ENCODE peak calls at places on chromosomes 16 and 17, in four cellular contexts. One of them, this sample, is unnamed.

GRCh38 chr16:23155445-23156049 is 6.3 kb upstream of the USP31 start:
- DNase-seq in HepG2: no peak
- DNase-seq in K562: no peak
- DNase-seq in GM12878: no peak
- DNase-seq in this sample: peak

GRCh38 chr17:31492880-31493655 is 101.6 kb downstream of the RAB11FIP4 start:
- DNase-seq in HepG2: no peak
- DNase-seq in K562: peak
- DNase-seq in GM12878: peak
- DNase-seq in this sample: no peak

GRCh38 chr16:19837331-19837943 is 47.2 kb downstream of the GPRC5B start:
- DNase-seq in HepG2: no peak
- DNase-seq in K562: no peak
- DNase-seq in GM12878: no peak
- DNase-seq in this sample: no peak

GRCh38 chr16:31435341-31436220 is 7.0 kb downstream of the ZNF843 start:
- DNase-seq in HepG2: no peak
- DNase-seq in K562: no peak
- DNase-seq in GM12878: no peak
- DNase-seq in this sample: no peak

GRCh38 chr17:44202756-44203155 is 3.1 kb upstream of the ATXN7L3 start:
- DNase-seq in HepG2: no peak
- DNase-seq in K562: no peak
- DNase-seq in GM12878: no peak
- DNase-seq in this sample: no peak

GRCh38 chr16:49625311-49626035 is 230.4 kb downstream of the ZNF423 start:
- DNase-seq in HepG2: no peak
- DNase-seq in K562: no peak
- DNase-seq in GM12878: no peak
- DNase-seq in this sample: no peak

GRCh38 chr17:78995761-78996451 is 13.7 kb downstream of the CANT1 start:
- DNase-seq in HepG2: no peak
- DNase-seq in K562: no peak
- DNase-seq in GM12878: no peak
- DNase-seq in this sample: no peak

GRCh38 chr17:40909755-40910154 is 24.7 kb upstream of the KRT20 start:
- DNase-seq in HepG2: peak
- DNase-seq in K562: no peak
- DNase-seq in GM12878: no peak
- DNase-seq in this sample: no peak

GRCh38 chr17:65394811-65395472 is 166.5 kb downstream of the AXIN2 start:
- DNase-seq in HepG2: no peak
- DNase-seq in K562: no peak
- DNase-seq in GM12878: no peak
- DNase-seq in this sample: no peak

GRCh38 chr16:1469693-1470201 is 5.1 kb downstream of the CLCN7 start:
- DNase-seq in HepG2: no peak
- DNase-seq in K562: no peak
- DNase-seq in GM12878: no peak
- DNase-seq in this sample: no peak

GRCh38 chr16:9647981-9648701 is 534.1 kb downstream of the GRIN2A start:
- DNase-seq in HepG2: peak
- DNase-seq in K562: peak
- DNase-seq in GM12878: no peak
- DNase-seq in this sample: peak

GRCh38 chr17:27802962-27803680 is 2.8 kb upstream of the NOS2 start:
- DNase-seq in HepG2: no peak
- DNase-seq in K562: no peak
- DNase-seq in GM12878: no peak
- DNase-seq in this sample: no peak

GRCh38 chr17:4940625-4941021 is 555 bp downstream of the RNF167 start:
- DNase-seq in HepG2: no peak
- DNase-seq in K562: no peak
- DNase-seq in GM12878: no peak
- DNase-seq in this sample: no peak

DNA sequence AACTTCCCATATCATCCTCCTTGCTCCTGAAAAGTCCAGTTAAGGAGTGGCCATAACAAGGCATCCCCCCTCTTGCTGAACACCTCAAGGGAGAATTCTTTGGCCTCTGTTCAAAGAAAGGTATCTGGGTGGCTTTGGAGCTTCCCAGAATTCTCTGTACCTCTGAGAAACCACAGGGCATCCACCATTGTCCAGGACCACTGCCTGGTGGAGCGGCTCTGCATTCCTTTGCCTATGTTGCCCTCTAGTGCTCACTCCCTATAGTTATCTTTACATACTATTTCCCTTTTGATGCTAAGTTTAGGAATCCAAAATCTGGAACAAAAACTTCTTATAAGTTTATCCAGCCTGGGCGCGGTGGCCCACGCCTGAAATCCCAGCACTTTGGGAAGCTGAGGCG is 30.3 kb downstream of the CHD9NB start:
- DNase-seq in HepG2: peak
- DNase-seq in K562: peak
- DNase-seq in GM12878: no peak
- DNase-seq in this sample: peak
- TF ChIP-seq CHD2 in HepG2: no peak
- TF ChIP-seq CHD2 in K562: no peak
- TF ChIP-seq CHD2 in GM12878: no peak
- TF ChIP-seq CHD2 in this sample: no peak

GRCh38 chr17:55575058-55575606 is 63.9 kb upstream of the SMIM36 start:
- DNase-seq in HepG2: no peak
- DNase-seq in K562: no peak
- DNase-seq in GM12878: no peak
- DNase-seq in this sample: no peak

GRCh38 chr17:55577687-55578086 is 66.4 kb upstream of the SMIM36 start:
- DNase-seq in HepG2: no peak
- DNase-seq in K562: no peak
- DNase-seq in GM12878: no peak
- DNase-seq in this sample: no peak

GRCh38 chr17:55576237-55576998 is 65.2 kb upstream of the SMIM36 start:
- DNase-seq in HepG2: peak
- DNase-seq in K562: no peak
- DNase-seq in GM12878: peak
- DNase-seq in this sample: peak

GRCh38 chr17:55580596-55581133 is 69.4 kb upstream of the SMIM36 start:
- DNase-seq in HepG2: no peak
- DNase-seq in K562: no peak
- DNase-seq in GM12878: peak
- DNase-seq in this sample: no peak

DNA sequence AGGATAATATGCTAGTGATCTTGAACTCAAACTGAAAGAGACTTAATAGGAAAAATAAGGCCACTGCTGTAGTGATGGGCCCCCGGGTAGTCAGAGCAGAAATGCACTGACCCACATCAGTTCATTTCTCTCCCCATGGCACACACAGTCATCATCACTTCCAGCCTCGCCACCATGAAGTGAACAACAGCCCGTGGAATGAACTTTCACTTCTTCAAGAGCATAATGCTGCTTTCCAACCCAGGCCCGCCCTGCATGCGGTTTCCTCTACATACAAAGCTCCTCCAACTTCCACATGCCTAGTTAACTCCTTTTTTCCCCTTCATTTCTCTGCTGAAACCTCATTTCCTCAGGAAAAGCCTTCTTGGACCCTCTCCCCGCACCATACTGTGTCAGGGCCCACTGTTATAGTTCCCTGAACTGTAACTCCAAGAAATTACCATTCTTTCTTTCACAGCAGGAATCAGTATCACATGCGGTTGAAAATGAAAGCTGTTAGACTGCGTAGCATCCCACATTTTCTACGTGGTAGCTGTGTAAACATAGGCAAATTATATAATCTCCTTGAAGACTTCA is 65.8 kb upstream of the SMIM36 start:
- DNase-seq in HepG2: no peak
- DNase-seq in K562: no peak
- DNase-seq in GM12878: peak
- DNase-seq in this sample: no peak
- TF ChIP-seq JUNB in HepG2: no peak
- TF ChIP-seq JUNB in K562: no peak
- TF ChIP-seq JUNB in GM12878: peak
- TF ChIP-seq JUNB in this sample: no peak

DNA sequence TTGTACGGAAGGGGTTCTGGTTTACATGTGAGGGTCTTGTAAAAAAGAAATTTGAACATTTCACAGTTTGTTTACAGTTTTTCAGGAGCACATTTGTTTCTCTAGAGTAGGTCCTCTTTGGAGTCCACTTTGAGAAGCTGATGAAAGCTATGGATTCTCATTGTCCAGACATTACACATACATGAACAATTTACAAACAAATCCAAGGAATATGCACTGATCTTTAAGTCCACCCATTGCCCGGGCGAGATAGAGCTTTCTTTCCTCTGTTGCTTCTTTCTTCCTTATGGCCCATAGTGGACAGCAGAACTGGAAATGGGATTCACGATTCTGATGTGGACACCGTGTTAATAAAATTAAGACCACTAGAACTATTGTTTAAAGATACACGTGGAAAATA is 1.9 kb downstream of the DCAF7 start:
- DNase-seq in HepG2: no peak
- DNase-seq in K562: no peak
- DNase-seq in GM12878: no peak
- DNase-seq in this sample: no peak
- TF ChIP-seq CHD2 in HepG2: no peak
- TF ChIP-seq CHD2 in K562: no peak
- TF ChIP-seq CHD2 in GM12878: no peak
- TF ChIP-seq CHD2 in this sample: no peak

GRCh38 chr17:2946130-2946529 is 117.3 kb downstream of the OR1D5 start:
- DNase-seq in HepG2: no peak
- DNase-seq in K562: no peak
- DNase-seq in GM12878: no peak
- DNase-seq in this sample: no peak

GRCh38 chr17:2947996-2948550 is 115.3 kb downstream of the OR1D5 start:
- DNase-seq in HepG2: no peak
- DNase-seq in K562: no peak
- DNase-seq in GM12878: no peak
- DNase-seq in this sample: no peak

GRCh38 chr17:2949469-2950044 is 113.8 kb downstream of the OR1D5 start:
- DNase-seq in HepG2: no peak
- DNase-seq in K562: no peak
- DNase-seq in GM12878: no peak
- DNase-seq in this sample: peak

GRCh38 chr17:2948721-2949468 is 114.5 kb downstream of the OR1D5 start:
- DNase-seq in HepG2: no peak
- DNase-seq in K562: no peak
- DNase-seq in GM12878: no peak
- DNase-seq in this sample: no peak

DNA sequence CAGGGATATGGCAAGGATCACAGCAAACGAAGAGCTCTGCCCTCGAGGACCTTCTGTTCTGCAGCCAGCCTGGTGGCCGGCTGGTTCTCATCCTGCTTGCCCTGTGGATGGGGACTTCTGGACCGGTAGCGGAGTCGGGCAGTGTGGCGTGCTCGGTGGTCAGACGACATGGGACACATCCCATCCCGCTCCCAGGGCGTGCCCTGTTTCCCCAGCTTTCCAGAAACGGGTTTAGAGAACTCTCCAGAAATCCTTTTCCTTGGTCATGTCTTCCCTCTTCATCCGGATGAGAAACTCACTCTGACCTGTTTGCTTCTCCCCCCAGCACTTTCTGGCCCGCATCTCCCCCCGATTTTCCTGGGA is 115.8 kb downstream of the OR1D5 start:
- DNase-seq in HepG2: no peak
- DNase-seq in K562: no peak
- DNase-seq in GM12878: no peak
- DNase-seq in this sample: no peak
- TF ChIP-seq JUNB in HepG2: no peak
- TF ChIP-seq JUNB in K562: no peak
- TF ChIP-seq JUNB in GM12878: no peak
- TF ChIP-seq JUNB in this sample: no peak

GRCh38 chr16:57629516-57630401 is 1.3 kb downstream of the ADGRG1 start:
- DNase-seq in HepG2: no peak
- DNase-seq in K562: peak
- DNase-seq in GM12878: no peak
- DNase-seq in this sample: no peak

GRCh38 chr16:57632568-57632967 is 4.1 kb downstream of the ADGRG1 start:
- DNase-seq in HepG2: no peak
- DNase-seq in K562: no peak
- DNase-seq in GM12878: no peak
- DNase-seq in this sample: no peak

GRCh38 chr16:57630402-57630787 is 2.0 kb downstream of the ADGRG1 start:
- DNase-seq in HepG2: no peak
- DNase-seq in K562: no peak
- DNase-seq in GM12878: no peak
- DNase-seq in this sample: no peak

GRCh38 chr16:57633383-57634064 is 5.1 kb downstream of the ADGRG1 start:
- DNase-seq in HepG2: no peak
- DNase-seq in K562: no peak
- DNase-seq in GM12878: no peak
- DNase-seq in this sample: no peak

DNA sequence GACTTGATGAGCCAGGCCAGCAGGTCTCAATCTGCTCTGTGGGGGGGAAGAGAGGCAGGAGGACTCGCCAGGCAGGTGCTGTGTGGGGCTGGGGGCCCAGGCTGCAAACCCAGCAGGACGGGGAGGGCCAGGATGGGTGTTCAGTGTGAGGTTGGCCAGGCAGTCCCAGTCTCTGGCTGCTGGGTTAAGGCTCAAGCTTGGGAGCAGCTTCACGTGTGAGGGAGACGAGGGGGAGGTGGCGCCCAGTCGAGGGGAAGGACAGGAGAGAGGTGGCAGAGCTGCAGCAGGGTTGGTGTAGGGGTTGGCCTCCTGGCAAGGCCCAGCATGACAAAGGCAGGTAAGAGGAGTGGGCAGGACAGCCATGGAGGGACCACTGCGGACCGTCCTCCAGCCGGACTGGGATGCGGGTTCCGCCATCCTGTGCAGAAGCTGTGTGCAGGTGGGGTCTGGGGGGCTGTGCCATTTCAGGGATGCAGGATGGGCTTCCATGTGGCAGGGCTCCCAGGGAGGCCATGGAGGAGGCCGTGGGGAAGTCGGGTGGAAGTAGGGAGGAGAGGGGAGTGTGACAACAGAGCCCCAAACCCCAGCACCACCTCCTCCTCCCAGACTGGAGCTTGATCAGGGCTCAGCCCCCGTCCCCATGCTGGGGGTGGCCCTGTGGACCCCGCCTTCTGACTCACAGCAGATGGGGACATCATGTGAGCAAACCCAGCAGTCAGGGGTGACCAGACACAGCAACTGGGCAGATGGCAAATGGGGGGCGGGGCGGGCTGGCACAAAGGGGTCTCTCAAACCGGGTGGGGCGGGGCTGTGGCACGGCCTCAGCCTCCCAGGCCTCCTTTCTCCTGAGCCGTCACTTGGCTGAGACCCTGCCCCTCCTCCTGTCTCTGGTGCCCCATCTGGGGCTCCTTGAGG is 2.8 kb downstream of the ADGRG1 start:
- DNase-seq in HepG2: no peak
- DNase-seq in K562: no peak
- DNase-seq in GM12878: no peak
- DNase-seq in this sample: no peak
- TF ChIP-seq CHD2 in HepG2: no peak
- TF ChIP-seq CHD2 in K562: no peak
- TF ChIP-seq CHD2 in GM12878: no peak
- TF ChIP-seq CHD2 in this sample: no peak

GRCh38 chr17:12078791-12079190 is 58.1 kb downstream of the MAP2K4 start:
- DNase-seq in HepG2: no peak
- DNase-seq in K562: no peak
- DNase-seq in GM12878: no peak
- DNase-seq in this sample: no peak
- TF ChIP-seq JUNB in HepG2: no peak
- TF ChIP-seq JUNB in K562: no peak
- TF ChIP-seq JUNB in GM12878: no peak
- TF ChIP-seq JUNB in this sample: no peak

This sample was measured in A549.